ENCODE peak calls at places on chromosomes 5 and 9, in ten cellular contexts. Q, O, B, T, N, S, E, G, C and I are unnamed samples. For H3K4me1, the result is how much of the 10 kb centered on the place peaks cover.

GRCh38 chr9:105044458-105044857 is 116.5 kb upstream of the ABCA1 start:
- DNase-seq in Q (no peak), O (no peak), B (no peak), T (no peak), N (no peak), S (no peak), E (no peak), G (no peak), C (no peak), I (no peak)

GRCh38 chr9:79889325-79889724 is 317.6 kb downstream of the TLE4 start:
- DNase-seq in Q (no peak), O (no peak), B (no peak), T (no peak), N (no peak), S (no peak), E (no peak), G (no peak), C (no peak), I (no peak)

GRCh38 chr5:116011046-116011445 is 21.2 kb upstream of the ARL14EPL start:
- DNase-seq in Q (no peak), O (no peak), B (no peak), T (no peak), N (no peak), S (no peak), E (no peak), G (no peak), C (no peak), I (no peak)

GRCh38 chr9:38671372-38671731 is 48.6 kb downstream of the FAM240B start:
- DNase-seq in Q (no peak), O (no peak), B (no peak), T (no peak), N (no peak), S (no peak), E (no peak), G (no peak), C (no peak), I (no peak)

GRCh38 chr9:112887377-112887776 is 3.3 kb downstream of the SLC46A2 start:
- DNase-seq in Q (no peak), O (no peak), B (peak), T (no peak), N (no peak), S (peak), E (no peak), G (no peak), C (no peak), I (peak)

GRCh38 chr5:151363673-151364072 is 16.3 kb upstream of the SLC36A2 start:
- DNase-seq in Q (no peak), O (no peak), B (no peak), T (no peak), N (no peak), S (no peak), E (no peak), G (no peak), C (no peak), I (no peak)

GRCh38 chr5:127442085-127442484 is 75.4 kb upstream of the PRRC1 start:
- DNase-seq in Q (no peak), O (no peak), B (peak), T (no peak), N (no peak), S (no peak), E (peak), G (no peak), C (no peak), I (no peak)

GRCh38 chr5:88660947-88661869 is 221.8 kb downstream of the MEF2C start:
- DNase-seq in Q (no peak), O (peak), B (peak), T (no peak), N (peak), S (no peak), E (peak), G (peak), C (no peak), I (peak)

GRCh38 chr9:70580593-70581195 is 166.2 kb upstream of the KLF9 start:
- DNase-seq in Q (no peak), O (no peak), B (no peak), T (no peak), N (no peak), S (no peak), E (no peak), G (no peak), C (no peak), I (no peak)

GRCh38 chr5:157511656-157512644 is 51.9 kb downstream of the NIPAL4 start:
- DNase-seq in Q (peak), O (peak), B (peak), T (peak), N (peak), S (no peak), E (no peak), G (peak), C (no peak), I (peak)

GRCh38 chr5:77356740-77357139 is 135.4 kb downstream of the WDR41 start:
- DNase-seq in Q (no peak), O (no peak), B (no peak), T (no peak), N (no peak), S (no peak), E (no peak), G (no peak), C (peak), I (no peak)

DNA sequence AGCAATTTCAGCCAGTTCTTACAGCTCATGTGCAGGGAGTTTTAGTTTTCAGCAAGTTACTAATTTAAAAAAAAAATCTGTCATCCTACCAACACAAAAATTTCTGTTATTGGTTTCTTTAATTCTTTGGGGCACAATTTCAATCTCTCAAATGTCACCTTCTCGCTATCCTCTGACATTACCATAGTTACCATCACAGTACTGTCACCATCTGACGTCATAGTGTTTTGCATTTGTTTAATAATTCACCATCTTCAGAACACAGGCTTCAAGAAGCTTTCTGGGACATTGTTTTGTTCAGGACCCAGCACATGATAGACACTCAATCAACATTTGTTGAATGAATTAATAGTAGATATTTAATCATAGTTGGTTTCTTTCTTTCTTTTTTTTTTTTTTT is 155.1 kb downstream of the PDZD2 start:
- DNase-seq in Q (no peak), O (no peak), B (no peak), T (no peak), N (no peak), S (no peak), E (no peak), G (no peak), C (no peak), I (no peak)
- H3K27ac ChIP-seq in Q (no peak), O (no peak), B (no peak), T (no peak), N (no peak), S (no peak), E (no peak), G (no peak), C (no peak), I (no peak)

GRCh38 chr5:63089147-63089546 is 510.5 kb downstream of the LRRC70 start:
- DNase-seq in Q (no peak), O (no peak), B (no peak), T (no peak), N (no peak), S (no peak), E (no peak), G (no peak), C (no peak), I (no peak)
- TF ChIP-seq POLR2AphosphoS5 in Q (no peak), O (no peak), B (no peak), T (no peak), N (no peak), S (no peak), E (no peak), G (no peak), C (no peak), I (no peak)

GRCh38 chr5:176608142-176608705 is 1.7 kb downstream of the GPRIN1 start:
- DNase-seq in Q (no peak), O (no peak), B (no peak), T (no peak), N (no peak), S (no peak), E (no peak), G (no peak), C (no peak), I (no peak)

GRCh38 chr5:176603091-176603490 is 6.9 kb downstream of the GPRIN1 start:
- DNase-seq in Q (no peak), O (no peak), B (no peak), T (no peak), N (no peak), S (no peak), E (no peak), G (no peak), C (no peak), I (no peak)

GRCh38 chr5:176606875-176607274 is 3.1 kb downstream of the GPRIN1 start:
- DNase-seq in Q (no peak), O (no peak), B (no peak), T (no peak), N (no peak), S (no peak), E (no peak), G (no peak), C (no peak), I (no peak)

GRCh38 chr5:176608937-176609723 is 826 bp downstream of the GPRIN1 start:
- DNase-seq in Q (no peak), O (no peak), B (no peak), T (no peak), N (no peak), S (no peak), E (no peak), G (no peak), C (no peak), I (no peak)

DNA sequence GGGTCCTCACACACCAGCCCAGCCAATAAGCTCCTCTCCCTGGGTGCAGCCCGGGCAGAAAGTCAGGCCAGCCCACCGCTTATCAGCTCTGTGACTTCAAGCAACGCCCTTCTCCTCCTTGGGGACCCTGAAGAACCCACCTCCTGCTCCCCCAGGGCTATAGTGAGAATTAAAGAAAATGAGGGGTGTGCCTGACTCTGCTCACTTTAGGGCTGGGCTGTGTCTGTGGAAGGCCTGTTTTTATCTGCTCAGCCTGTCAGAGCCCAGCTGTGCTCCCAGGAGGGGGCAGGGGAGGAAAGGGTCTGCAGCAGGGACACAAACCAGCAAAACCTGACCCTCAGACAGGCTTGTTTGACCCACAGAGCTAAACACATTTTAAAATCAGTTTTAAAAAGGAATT is 3.9 kb downstream of the GPRIN1 start:
- DNase-seq in Q (no peak), O (no peak), B (no peak), T (no peak), N (no peak), S (no peak), E (no peak), G (no peak), C (no peak), I (no peak)
- H3K4me1 ChIP-seq in Q (under half), O (under half), B (under half), T (under half), N (under half), S (under half), E (under half), G (under half), C (under half), I (under half)

GRCh38 chr5:146924132-146924531 is 45.6 kb upstream of the PPP2R2B start:
- DNase-seq in Q (no peak), O (no peak), B (no peak), T (no peak), N (no peak), S (no peak), E (no peak), G (no peak), C (no peak), I (no peak)

DNA sequence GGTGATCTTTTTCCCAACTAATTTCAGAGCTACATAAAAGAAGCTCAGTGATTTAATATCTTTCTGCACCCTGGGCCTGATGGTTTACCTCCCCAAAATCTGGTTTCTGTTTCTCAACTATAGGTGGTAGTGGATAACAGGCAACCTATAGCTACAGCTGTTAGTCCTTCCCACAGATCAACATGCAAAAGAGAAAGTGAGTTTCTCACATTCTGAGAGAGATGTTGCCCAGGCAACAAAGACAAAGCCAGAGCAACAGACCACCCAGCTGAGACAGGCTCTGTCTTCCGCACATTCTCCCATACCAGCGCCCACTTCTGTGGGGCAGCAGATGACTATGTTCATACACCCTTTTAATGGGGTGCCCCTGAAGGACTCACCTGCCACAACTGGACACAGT is 40.7 kb upstream of the PPP2R2B start:
- DNase-seq in Q (no peak), O (no peak), B (peak), T (no peak), N (no peak), S (no peak), E (no peak), G (no peak), C (no peak), I (no peak)
- H3K27ac ChIP-seq in Q (no peak), O (no peak), B (peak), T (no peak), N (no peak), S (no peak), E (no peak), G (no peak), C (no peak), I (no peak)

GRCh38 chr5:135071311-135071710 is 37.3 kb upstream of the PITX1 start:
- DNase-seq in Q (no peak), O (no peak), B (no peak), T (no peak), N (no peak), S (no peak), E (no peak), G (no peak), C (no peak), I (no peak)

GRCh38 chr5:135072357-135073247 is 38.6 kb upstream of the PITX1 start:
- DNase-seq in Q (no peak), O (no peak), B (peak), T (peak), N (no peak), S (peak), E (no peak), G (no peak), C (no peak), I (no peak)

GRCh38 chr5:135076801-135077200 is 42.8 kb upstream of the PITX1 start:
- DNase-seq in Q (no peak), O (peak), B (no peak), T (peak), N (no peak), S (no peak), E (no peak), G (no peak), C (no peak), I (no peak)

GRCh38 chr5:135075621-135076585 is 41.9 kb upstream of the PITX1 start:
- DNase-seq in Q (no peak), O (peak), B (no peak), T (peak), N (no peak), S (no peak), E (no peak), G (no peak), C (no peak), I (no peak)

GRCh38 chr5:135073771-135074345 is 39.8 kb upstream of the PITX1 start:
- DNase-seq in Q (peak), O (peak), B (no peak), T (no peak), N (no peak), S (no peak), E (no peak), G (no peak), C (no peak), I (no peak)
- TF ChIP-seq POLR2AphosphoS5 in Q (no peak), O (no peak), B (no peak), T (no peak), N (no peak), S (no peak), E (no peak), G (no peak), C (no peak), I (no peak)

DNA sequence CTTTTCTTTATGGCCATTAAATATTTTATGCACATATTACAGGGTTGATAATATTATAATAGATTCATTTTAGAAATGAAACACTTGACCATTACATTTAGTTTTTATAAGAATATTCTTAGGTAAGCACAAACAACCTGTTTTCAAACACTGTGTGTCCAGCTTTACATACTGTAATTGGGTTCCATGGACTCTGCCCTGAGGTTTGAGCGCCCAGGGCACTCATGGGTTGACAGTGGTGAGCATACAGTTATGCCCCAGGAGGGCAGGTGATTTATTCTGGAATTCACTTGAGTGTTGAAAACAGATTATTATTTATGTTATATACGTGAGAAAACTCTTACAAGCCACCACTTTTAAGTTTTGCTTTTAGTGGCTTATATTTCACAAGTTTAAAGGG is 33.7 kb downstream of the TRIO start:
- DNase-seq in Q (no peak), O (no peak), B (no peak), T (no peak), N (no peak), S (no peak), E (no peak), G (no peak), C (no peak), I (no peak)
- H3K4me1 ChIP-seq in Q (under half), O (under half), B (half or more), T (under half), N (half or more), S (under half), E (half or more), G (under half), C (under half), I (under half)

DNA sequence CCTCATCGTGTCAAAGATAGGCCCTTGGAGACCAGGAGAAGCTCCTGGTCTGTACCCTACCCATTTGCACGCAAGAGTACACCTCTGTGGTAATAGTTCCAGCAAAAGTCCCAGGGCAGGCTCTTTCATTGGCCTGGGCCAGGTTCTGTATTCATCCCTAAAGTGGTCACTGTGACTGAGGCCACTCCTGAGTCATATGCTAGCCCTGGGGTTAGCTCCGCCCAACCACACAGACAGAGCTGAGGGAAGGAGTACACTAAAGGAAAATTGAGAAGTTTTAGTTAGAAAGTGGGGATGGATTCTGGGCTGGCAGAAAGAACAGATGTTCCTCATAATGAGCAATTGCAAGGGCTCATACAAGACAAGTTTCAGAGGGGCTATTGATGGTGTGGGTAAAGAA is 206.7 kb downstream of the ARHGAP26 start:
- DNase-seq in Q (no peak), O (no peak), B (no peak), T (no peak), N (no peak), S (no peak), E (no peak), G (no peak), C (no peak), I (no peak)
- H3K27ac ChIP-seq in Q (no peak), O (no peak), B (no peak), T (no peak), N (peak), S (no peak), E (peak), G (no peak), C (no peak), I (no peak)

DNA sequence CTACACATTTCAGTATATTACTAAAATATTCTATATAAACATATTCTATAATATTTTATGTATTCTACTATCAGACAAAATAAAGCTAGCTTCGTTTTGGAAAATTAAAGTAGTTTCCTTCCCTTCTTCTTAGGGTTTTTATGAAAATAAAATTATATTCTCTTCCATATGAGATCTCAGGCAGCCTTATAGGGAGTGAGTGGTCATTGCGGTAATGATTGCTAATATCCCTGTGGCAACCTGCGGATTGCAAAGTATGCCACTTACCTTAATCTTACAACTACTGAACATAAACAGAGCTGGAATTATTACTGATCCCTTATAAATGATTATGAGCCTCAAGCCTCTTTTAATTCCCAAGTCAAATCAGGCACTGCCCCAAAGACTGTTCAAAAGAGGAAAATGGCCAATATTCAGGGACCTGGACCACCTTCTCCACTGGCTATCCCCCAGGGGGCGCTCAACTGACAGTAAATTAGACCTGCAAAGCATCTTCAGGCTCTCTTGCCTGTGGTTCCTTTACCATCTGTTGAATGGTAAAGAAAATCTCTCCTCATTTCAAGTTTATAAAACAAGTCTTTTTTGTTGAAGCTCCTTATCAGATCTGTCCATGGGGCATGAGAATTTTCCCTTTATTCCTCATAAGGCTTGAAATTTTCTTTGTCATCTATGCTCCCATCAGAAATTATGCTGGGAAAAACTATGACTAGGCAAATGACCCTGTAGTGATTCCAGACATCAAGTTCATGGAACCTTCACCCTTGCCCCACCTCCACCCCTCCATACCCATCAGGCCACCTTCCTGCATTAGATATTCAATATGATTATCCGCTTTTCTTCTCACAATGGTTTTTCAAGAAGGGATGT is 163.9 kb downstream of the CEMIP2 start:
- DNase-seq in Q (peak), O (peak), B (peak), T (peak), N (peak), S (peak), E (peak), G (no peak), C (no peak), I (peak)
- TF ChIP-seq POLR2AphosphoS5 in Q (peak), O (no peak), B (no peak), T (no peak), N (no peak), S (no peak), E (no peak), G (no peak), C (no peak), I (no peak)